ENCODE peak calls at places on chromosome 5, in five cellular contexts. B, Z, I, Y and R are unnamed samples.

GRCh38 chr5:142922223-142922952 is 152.2 kb downstream of the ARHGAP26 start:
- DNase-seq in B (peak; percentile 64), I (peak; percentile 61), Z (peak; percentile 70), Y (no peak), R (peak; percentile 50)

GRCh38 chr5:161403996-161404395 is 142.5 kb downstream of the GABRB2 start:
- DNase-seq in Z (no peak), Y (no peak), B (no peak), I (no peak), R (no peak)

GRCh38 chr5:141934099-141934844 is 10.6 kb downstream of the DELE1 start:
- DNase-seq in Y (no peak), Z (no peak), I (no peak), B (no peak), R (no peak)

GRCh38 chr5:17343675-17344074 is 126.2 kb downstream of the BASP1 start:
- DNase-seq in B (peak; percentile 89), Z (peak; percentile 79), I (peak; percentile 77), Y (peak; percentile 2), R (no peak)

GRCh38 chr5:87924451-87924850 is 344.2 kb downstream of the TMEM161B start:
- DNase-seq in I (no peak), Z (no peak), B (peak; percentile 95), Y (no peak), R (no peak)

GRCh38 chr5:79975422-79975821 is 15.6 kb downstream of the MTX3 start:
- DNase-seq in I (no peak), Z (peak; percentile 28), Y (no peak), B (no peak), R (no peak)

GRCh38 chr5:179774442-179774841 is 19.3 kb upstream of the LTC4S start:
- DNase-seq in Y (no peak), B (no peak), Z (no peak), I (no peak), R (no peak)

GRCh38 chr5:131000289-131000688 is 164.8 kb downstream of the HINT1 start:
- DNase-seq in Z (no peak), B (no peak), Y (no peak), I (no peak), R (no peak)

GRCh38 chr5:76325876-76326491 is 77.1 kb upstream of the IQGAP2 start:
- DNase-seq in B (no peak), I (peak; percentile 89), Y (no peak), Z (no peak), R (no peak)

GRCh38 chr5:169694221-169694620 is 57.1 kb downstream of the DOCK2 start:
- DNase-seq in Z (no peak), Y (no peak), B (no peak), I (no peak), R (no peak)

GRCh38 chr5:87400305-87400899 is 12.3 kb downstream of the CCNH start:
- DNase-seq in Y (peak; percentile 10), I (peak; percentile 41), B (peak; percentile 78), Z (peak; percentile 62), R (peak; percentile 15)

GRCh38 chr5:5467737-5468136 is 45.3 kb downstream of the ICE1 start:
- DNase-seq in I (no peak), B (no peak), Y (no peak), Z (no peak), R (no peak)

GRCh38 chr5:31047621-31048020 is 145.9 kb upstream of the CDH6 start:
- DNase-seq in Z (no peak), B (no peak), Y (no peak), I (no peak), R (no peak)

GRCh38 chr5:175697846-175698245 is 40.0 kb downstream of the HRH2 start:
- DNase-seq in Y (no peak), B (no peak), I (no peak), Z (no peak), R (no peak)

GRCh38 chr5:33939863-33940262 is 3.7 kb downstream of the RXFP3 start:
- DNase-seq in I (no peak), Y (no peak), Z (peak; percentile 62), B (peak; percentile 27), R (no peak)

GRCh38 chr5:179195561-179196419 is 135.6 kb downstream of the ZNF354C start:
- DNase-seq in Y (no peak), B (no peak), I (no peak), Z (no peak), R (no peak)

GRCh38 chr5:61603211-61603908 is 271.3 kb downstream of the ZSWIM6 start:
- DNase-seq in I (no peak), B (peak; percentile 6), Y (no peak), Z (peak; percentile 45), R (no peak)

GRCh38 chr5:21810737-21811316 is 1042.3 kb downstream of the CDH12 start:
- DNase-seq in Y (no peak), I (peak; percentile 34), Z (peak; percentile 52), B (peak; percentile 81), R (peak; percentile 34)

GRCh38 chr5:7742241-7742656 is 108.7 kb downstream of the CFAP90 start:
- DNase-seq in Z (peak; percentile 33), I (no peak), B (peak; percentile 97), Y (peak; percentile 15), R (no peak)

GRCh38 chr5:117943521-117943920 is 1044.8 kb downstream of the DTWD2 start:
- DNase-seq in Y (no peak), Z (no peak), B (no peak), I (no peak), R (no peak)

GRCh38 chr5:178780581-178781498 is 50.4 kb upstream of the ZNF354A start:
- DNase-seq in B (no peak), Z (no peak), Y (no peak), I (no peak), R (no peak)

GRCh38 chr5:72140711-72141110 is 33.4 kb downstream of the MAP1B start:
- DNase-seq in B (peak; percentile 25), I (no peak), Z (peak; percentile 44), Y (no peak), R (no peak)

GRCh38 chr5:141716009-141716408 is 34.0 kb upstream of the ARAP3 start:
- DNase-seq in Y (no peak), I (no peak), B (peak; percentile 18), Z (no peak), R (no peak)

GRCh38 chr5:54895816-54896341 is 89.5 kb downstream of the ESM1 start:
- DNase-seq in Z (peak; percentile 76), B (peak; percentile 59), I (peak; percentile 61), Y (peak; percentile 39), R (peak; percentile 58)
- TF ChIP-seq EZH2phosphoT487 in Z (no peak), B (no peak), I (no peak), Y (no peak), R (no peak)

GRCh38 chr5:136006164-136006563 is 22.6 kb upstream of the TGFBI start:
- DNase-seq in I (no peak), Y (no peak), Z (peak; percentile 72), B (no peak), R (no peak)
- H3K9ac ChIP-seq in I (no peak overlapping the region), Y (no peak overlapping the region), Z (peak overlapping the region; percentile 75), B (no peak overlapping the region), R (no peak overlapping the region)

DNA sequence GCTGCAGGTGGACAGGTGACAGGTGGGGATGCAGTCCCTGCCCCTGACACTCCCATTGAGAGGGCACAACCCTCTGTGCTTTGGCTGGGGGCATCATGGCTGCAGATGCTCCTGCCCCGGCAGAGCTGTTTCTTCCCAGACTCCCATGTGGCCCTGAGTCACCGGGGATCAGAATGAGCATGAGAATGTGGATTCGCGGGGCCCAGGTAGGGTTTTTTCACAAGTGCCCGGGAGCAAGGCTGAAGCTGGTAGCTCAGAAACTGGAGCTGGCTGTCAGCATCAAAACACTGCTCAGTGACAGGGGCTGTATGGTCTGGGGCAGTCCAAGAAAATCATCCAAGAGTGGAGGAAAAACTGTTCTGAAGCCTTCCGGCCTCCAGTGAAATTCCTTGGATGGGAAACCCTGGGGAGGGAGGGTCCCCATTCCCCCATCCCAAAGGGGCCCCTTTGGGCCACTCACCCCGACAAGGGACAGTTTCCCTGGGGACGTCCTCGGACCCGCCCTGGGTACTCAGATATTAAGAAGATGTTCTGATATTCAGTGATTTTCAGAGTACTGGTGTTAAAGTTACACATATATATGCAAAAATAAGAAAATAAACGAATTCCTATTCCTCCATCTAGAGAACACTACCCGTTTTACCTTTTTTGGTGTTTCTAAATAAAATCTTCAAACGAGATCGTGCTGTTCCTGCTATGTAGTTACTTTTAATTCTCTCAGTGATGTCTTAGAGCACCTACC is 120.1 kb upstream of the LPCAT1 start:
- DNase-seq in I (no peak), Z (peak; percentile 37), Y (no peak), B (peak; percentile 42), R (peak; percentile 2)
- TF ChIP-seq EZH2 in I (no peak), Z (no peak), Y (no peak), B (peak; percentile 30), R (no peak)

DNA sequence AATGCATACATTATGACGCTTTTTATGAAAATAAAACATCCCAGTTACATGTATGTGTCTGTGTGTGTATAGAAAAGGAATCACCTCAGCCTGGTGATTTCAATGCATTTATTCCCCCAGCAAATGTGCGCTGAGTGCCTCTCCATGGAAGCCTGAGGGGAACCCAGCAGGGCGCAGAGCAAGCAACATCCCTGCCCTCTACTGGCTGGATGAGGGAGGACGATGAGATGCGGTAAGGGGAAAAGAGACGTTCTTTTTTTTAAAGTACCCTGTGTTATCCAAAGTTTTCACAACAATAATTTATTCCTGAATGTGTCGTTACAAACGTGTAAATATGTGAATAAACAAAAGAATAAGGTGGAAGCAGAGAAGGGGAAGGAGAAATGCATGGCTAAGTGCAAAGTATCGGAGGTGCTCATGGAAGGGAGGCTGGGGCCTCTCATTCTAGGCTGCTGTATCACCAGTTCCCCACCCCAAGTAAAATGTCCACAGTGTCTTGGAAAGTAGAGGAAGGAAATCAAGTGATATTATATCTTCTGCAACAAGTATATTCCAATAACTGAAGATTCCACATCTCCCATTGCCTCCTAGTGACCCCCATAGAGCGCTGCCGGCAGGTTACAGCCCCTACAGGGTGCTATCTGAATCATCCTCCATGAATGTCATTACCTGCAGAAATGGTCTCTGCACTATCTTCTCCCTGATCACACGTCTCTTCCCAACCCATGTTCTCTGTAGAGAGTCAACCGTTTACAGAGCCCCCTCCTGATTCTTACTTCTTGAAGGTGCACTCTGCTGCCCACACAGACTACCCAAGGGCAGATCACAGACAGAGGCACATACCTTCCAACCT is 13.0 kb upstream of the ABLIM3 start:
- DNase-seq in Z (peak; percentile 60), B (peak; percentile 87), Y (no peak), I (peak; percentile 17), R (peak; percentile 58)
- TF ChIP-seq EZH2phosphoT487 in Z (no peak), B (no peak), Y (no peak), I (no peak), R (no peak)

GRCh38 chr5:59598547-59598874 is 295.0 kb downstream of the PDE4D start:
- DNase-seq in Y (no peak), B (no peak), I (peak; percentile 56), Z (peak; percentile 18), R (no peak)
- H3K9ac ChIP-seq in Y (no peak overlapping the region), B (no peak overlapping the region), I (peak overlapping the region; percentile 46), Z (peak overlapping the region; percentile 31), R (no peak overlapping the region)

GRCh38 chr5:93611510-93611899 is 28.5 kb downstream of the NR2F1 start:
- DNase-seq in Z (no peak), I (no peak), Y (no peak), B (no peak), R (no peak)
- TF ChIP-seq EZH2 in Z (no peak), I (no peak), Y (no peak), B (no peak), R (peak; percentile 74)

GRCh38 chr5:135216072-135216812 is 182.2 kb upstream of the PITX1 start:
- DNase-seq in Y (no peak), B (no peak), I (no peak), Z (no peak), R (no peak)
- TF ChIP-seq EZH2phosphoT487 in Y (no peak), B (no peak), I (no peak), Z (no peak), R (no peak)

DNA sequence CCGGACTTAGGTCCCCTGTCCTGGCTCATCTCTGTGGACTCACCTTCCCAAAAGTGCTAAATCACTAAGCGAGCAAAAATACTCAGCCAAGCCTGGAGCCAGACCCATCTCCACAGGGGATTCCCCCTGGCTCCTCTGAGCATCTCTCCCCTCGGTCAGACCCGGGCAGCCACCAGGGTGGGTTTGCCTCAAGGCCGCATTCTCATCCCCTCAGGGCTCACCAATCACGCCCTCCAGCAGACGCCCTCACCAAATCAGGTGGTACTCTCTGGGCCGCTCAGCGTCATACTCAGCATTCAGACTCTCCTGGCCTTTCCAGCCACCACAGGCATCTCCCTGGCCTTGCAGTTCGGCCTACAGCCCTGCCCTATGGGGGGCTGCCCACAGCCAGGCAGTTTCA is 49.7 kb downstream of the C5orf15 start:
- DNase-seq in Y (no peak), Z (no peak), I (no peak), B (no peak), R (no peak)
- H3K9ac ChIP-seq in Y (no peak overlapping the region), Z (no peak overlapping the region), I (no peak overlapping the region), B (no peak overlapping the region), R (no peak overlapping the region)